ENCODE peak calls at places on chromosomes 6 and 20, in five cellular contexts. E, Y, T, A and J are unnamed samples.

GRCh38 chr6:4846387-4846786 is 70.2 kb downstream of the CDYL start:
- DNase-seq in E (no peak), Y (no peak), T (no peak), A (no peak), J (no peak)

GRCh38 chr6:120202878-120203277 is 853.3 kb upstream of the MAN1A1 start:
- DNase-seq in E (no peak), Y (no peak), T (no peak), A (no peak), J (no peak)

GRCh38 chr6:1399085-1399780 is 9.9 kb downstream of the FOXF2 start:
- DNase-seq in E (no peak), Y (no peak), T (no peak), A (no peak), J (no peak)

GRCh38 chr6:38755207-38755606 is 40.1 kb downstream of the DNAH8 start:
- DNase-seq in E (no peak), Y (no peak), T (no peak), A (no peak), J (no peak)

GRCh38 chr6:159760602-159761057 is 1.2 kb upstream of the ACAT2 start:
- DNase-seq in E (no peak), Y (no peak), T (peak), A (no peak), J (peak)

GRCh38 chr6:166556336-166556735 is 30.1 kb downstream of the RAMACL start:
- DNase-seq in E (no peak), Y (no peak), T (peak), A (no peak), J (peak)

GRCh38 chr20:63537525-63538203 is 488 bp upstream of the PTK6 start:
- DNase-seq in E (peak), Y (peak), T (peak), A (peak), J (peak)

GRCh38 chr6:130766239-130767144 is 60.7 kb upstream of the SMLR1 start:
- DNase-seq in E (no peak), Y (no peak), T (no peak), A (no peak), J (no peak)

GRCh38 chr6:15994814-15995459 is 133.9 kb upstream of the MYLIP start:
- DNase-seq in E (no peak), Y (no peak), T (no peak), A (no peak), J (no peak)

GRCh38 chr20:50850721-50851286 is 55.9 kb downstream of the BCAS4 start:
- DNase-seq in E (no peak), Y (no peak), T (no peak), A (no peak), J (no peak)

GRCh38 chr6:104784884-104785283 is 74.8 kb downstream of the HACE1 start:
- DNase-seq in E (no peak), Y (no peak), T (peak), A (no peak), J (no peak)

GRCh38 chr6:25359191-25359861 is 80.2 kb downstream of the CARMIL1 start:
- DNase-seq in E (peak), Y (no peak), T (peak), A (peak), J (no peak)

GRCh38 chr20:62924567-62925419 is 1.5 kb downstream of the DIDO1 start:
- DNase-seq in E (no peak), Y (no peak), T (peak), A (no peak), J (no peak)

GRCh38 chr6:43509984-43510826 is at the start of gene LRRC73:
- DNase-seq in E (peak), Y (peak), T (peak), A (peak), J (peak)

GRCh38 chr20:59835057-59835447 is 98.4 kb downstream of the SYCP2 start:
- DNase-seq in E (no peak), Y (no peak), T (no peak), A (peak), J (no peak)

GRCh38 chr6:112946051-112946450 is 598.9 kb downstream of the RFPL4B start:
- DNase-seq in E (no peak), Y (no peak), T (no peak), A (no peak), J (peak)

GRCh38 chr6:131552572-131552971 is 20.5 kb upstream of the ARG1 start:
- DNase-seq in E (no peak), Y (no peak), T (no peak), A (no peak), J (no peak)

GRCh38 chr6:153625089-153625488 is 414.0 kb upstream of the OPRM1 start:
- DNase-seq in E (no peak), Y (peak), T (no peak), A (no peak), J (peak)

GRCh38 chr20:58853976-58854637 is 1.6 kb downstream of the GNAS start:
- DNase-seq in E (no peak), Y (no peak), T (no peak), A (no peak), J (no peak)

GRCh38 chr6:112571486-112571885 is 224.4 kb downstream of the RFPL4B start:
- DNase-seq in E (peak), Y (no peak), T (peak), A (no peak), J (peak)

GRCh38 chr6:112636650-112637260 is 289.6 kb downstream of the RFPL4B start:
- DNase-seq in E (no peak), Y (no peak), T (peak), A (no peak), J (peak)

GRCh38 chr6:24666616-24667377 is at the start of the genes ACOT13 and TDP2:
- DNase-seq in E (peak), Y (peak), T (peak), A (peak), J (peak)

GRCh38 chr6:159654483-159655098 is 38.5 kb downstream of the SOD2 start:
- DNase-seq in E (no peak), Y (no peak), T (peak), A (no peak), J (peak)

GRCh38 chr6:7108964-7109836 is 1.4 kb downstream of the RREB1 start:
- DNase-seq in E (peak), Y (peak), T (peak), A (peak), J (no peak)

GRCh38 chr6:138817799-138818198 is 21.9 kb downstream of the ECT2L start:
- DNase-seq in E (no peak), Y (no peak), T (peak), A (no peak), J (peak)

GRCh38 chr6:116314878-116315277 is 35.1 kb upstream of the TSPYL1 start:
- DNase-seq in E (no peak), Y (no peak), T (no peak), A (no peak), J (no peak)

GRCh38 chr20:33465536-33466302 is 22.2 kb upstream of the SNTA1 start:
- DNase-seq in E (no peak), Y (no peak), T (no peak), A (no peak), J (peak)

GRCh38 chr6:32111424-32112066 is 2.4 kb upstream of the TNXB start:
- DNase-seq in E (peak), Y (no peak), T (no peak), A (peak), J (no peak)

GRCh38 chr20:21179796-21180195 is 53.9 kb downstream of the KIZ start:
- DNase-seq in E (no peak), Y (no peak), T (peak), A (no peak), J (no peak)

GRCh38 chr6:36805107-36805797 is 34.0 kb downstream of the CPNE5 start:
- DNase-seq in E (no peak), Y (no peak), T (no peak), A (no peak), J (no peak)
- H3K4me3 ChIP-seq in E (no peak), Y (no peak), T (no peak), A (no peak), J (no peak)

DNA sequence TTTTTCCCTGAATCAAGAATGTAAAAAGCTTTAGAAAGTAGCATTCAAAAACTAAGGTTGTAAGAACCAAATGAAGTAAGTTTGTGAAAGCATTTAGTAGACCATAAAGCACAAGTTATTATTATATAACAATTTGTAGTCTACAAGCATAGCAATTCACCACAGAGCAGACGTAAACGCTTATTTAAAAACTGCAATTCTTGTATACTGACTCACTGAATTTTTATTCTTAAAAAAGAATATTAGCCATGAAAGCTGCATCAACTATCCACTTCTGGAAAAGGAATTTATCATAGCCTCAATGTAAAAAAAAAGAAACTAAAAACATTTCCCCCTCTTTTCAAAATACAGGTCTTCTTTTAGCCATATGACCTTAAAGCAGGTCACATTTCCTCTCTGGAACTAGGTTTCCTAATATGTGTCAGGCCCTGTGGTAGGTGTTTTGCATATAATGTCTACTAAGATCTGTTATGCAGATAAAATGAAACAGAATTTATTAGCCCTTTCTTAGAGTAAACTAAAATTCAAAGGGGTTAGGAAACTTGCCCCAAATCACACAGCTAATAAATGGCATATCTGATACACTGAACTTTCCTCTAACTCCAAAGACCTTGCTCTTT is 2.1 kb downstream of the MAP3K7 start:
- DNase-seq in E (no peak), Y (no peak), T (peak), A (no peak), J (no peak)
- H3K4me3 ChIP-seq in E (peak), Y (no peak), T (peak), A (no peak), J (peak)

GRCh38 chr6:127791779-127792528 is 108.9 kb downstream of the THEMIS start:
- DNase-seq in E (no peak), Y (no peak), T (no peak), A (no peak), J (no peak)

GRCh38 chr6:127792616-127793015 is 108.2 kb downstream of the THEMIS start:
- DNase-seq in E (no peak), Y (no peak), T (no peak), A (no peak), J (no peak)

GRCh38 chr6:127794405-127794804 is 106.5 kb downstream of the THEMIS start:
- DNase-seq in E (no peak), Y (no peak), T (no peak), A (no peak), J (no peak)

GRCh38 chr6:127790571-127790970 is 110.3 kb downstream of the THEMIS start:
- DNase-seq in E (no peak), Y (no peak), T (no peak), A (no peak), J (no peak)

DNA sequence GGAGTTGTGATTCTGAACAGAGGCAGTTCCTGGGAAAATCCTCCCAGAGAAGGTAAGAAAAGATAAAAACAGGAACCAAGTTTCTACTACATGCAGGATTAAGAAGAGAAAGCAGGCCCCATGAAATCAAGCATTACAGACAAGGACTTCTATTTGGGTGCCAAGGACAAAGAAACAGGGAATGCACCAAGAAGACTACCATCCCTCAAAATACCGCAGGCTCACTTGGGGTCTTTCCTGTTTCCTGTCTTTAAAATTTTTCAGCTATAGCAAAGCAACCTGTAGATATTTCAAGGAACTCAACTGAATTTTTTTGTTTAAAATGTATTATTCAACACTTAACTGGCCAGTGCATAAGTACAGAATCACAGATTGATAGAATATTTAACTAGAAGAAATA is 107.5 kb downstream of the THEMIS start:
- DNase-seq in E (no peak), Y (no peak), T (no peak), A (no peak), J (no peak)
- H3K4me3 ChIP-seq in E (no peak), Y (no peak), T (no peak), A (no peak), J (no peak)

GRCh38 chr6:118751072-118751471 is 99.7 kb upstream of the CEP85L start:
- DNase-seq in E (no peak), Y (no peak), T (no peak), A (no peak), J (no peak)

GRCh38 chr6:118746100-118746874 is 94.9 kb upstream of the CEP85L start:
- DNase-seq in E (no peak), Y (no peak), T (no peak), A (no peak), J (peak)

GRCh38 chr6:118750143-118750542 is 98.8 kb upstream of the CEP85L start:
- DNase-seq in E (no peak), Y (no peak), T (no peak), A (no peak), J (no peak)

GRCh38 chr6:118745156-118745555 is 93.8 kb upstream of the CEP85L start:
- DNase-seq in E (no peak), Y (no peak), T (no peak), A (no peak), J (no peak)

GRCh38 chr6:118748311-118749062 is 97.1 kb upstream of the CEP85L start:
- DNase-seq in E (peak), Y (no peak), T (peak), A (no peak), J (peak)
- H3K4me3 ChIP-seq in E (no peak), Y (no peak), T (peak), A (peak), J (peak)

GRCh38 chr6:56579155-56579851 is 63.4 kb downstream of the DST start:
- DNase-seq in E (no peak), Y (no peak), T (peak), A (no peak), J (no peak)
- H3K4me3 ChIP-seq in E (no peak), Y (no peak), T (no peak), A (no peak), J (no peak)